ENCODE peak calls at places on chromosomes 5 and 9, in six cellular contexts. Y is H9, S is IMR-90, Q is mesenchymal stem cell, H is H1, U is trophoblast cell. X is an unnamed sample.

GRCh38 chr5:150092159-150092787 is 5.9 kb upstream of the CSF1R start:
- DNase-seq in Q (no peak), S (no peak), U (no peak), Y (no peak), H (no peak), X (no peak)

GRCh38 chr5:170070556-170071412 is 34.9 kb upstream of the FOXI1 start:
- DNase-seq in S (peak), H (peak), Y (peak), U (peak), Q (peak), X (peak)

GRCh38 chr5:4366628-4367027 is 771.0 kb downstream of the IRX1 start:
- DNase-seq in S (no peak), H (no peak), Y (no peak), U (no peak), Q (no peak), X (no peak)

GRCh38 chr5:150836703-150837102 is 9.6 kb upstream of the IRGM start:
- DNase-seq in U (peak), H (no peak), Y (peak), Q (no peak), S (no peak), X (no peak)

GRCh38 chr5:82331557-82331956 is 53.4 kb upstream of the RPS23 start:
- DNase-seq in H (no peak), Q (no peak), U (no peak), Y (no peak), S (no peak), X (no peak)

GRCh38 chr5:11596657-11597071 is 307.6 kb downstream of the CTNND2 start:
- DNase-seq in H (no peak), Q (no peak), U (peak), Y (no peak), S (no peak), X (no peak)

GRCh38 chr5:83147593-83147992 is 70.2 kb downstream of the XRCC4 start:
- DNase-seq in H (no peak), Y (no peak), S (no peak), U (no peak), Q (no peak), X (no peak)

GRCh38 chr5:9198399-9198798 is 347.5 kb downstream of the SEMA5A start:
- DNase-seq in Y (no peak), H (no peak), Q (peak), S (peak), U (no peak), X (no peak)

GRCh38 chr9:118522093-118523028 is 818.2 kb downstream of the TLR4 start:
- DNase-seq in U (peak), Y (peak), S (no peak), H (peak), Q (peak), X (peak)

GRCh38 chr5:138655530-138656245 is 80.5 kb upstream of the HSPA9 start:
- DNase-seq in U (no peak), S (no peak), H (no peak), Q (no peak), Y (no peak), X (no peak)

GRCh38 chr5:178388381-178389030 is 155.9 kb upstream of the PHYKPL start:
- DNase-seq in U (peak), S (peak), Y (peak), Q (peak), H (no peak), X (no peak)

GRCh38 chr9:136627703-136628102 is 35.0 kb upstream of the EGFL7 start:
- DNase-seq in Q (no peak), Y (no peak), S (no peak), U (no peak), H (no peak), X (no peak)

GRCh38 chr5:1005904-1006655 is 2.5 kb upstream of the NKD2 start:
- DNase-seq in H (no peak), U (no peak), Y (no peak), S (no peak), Q (no peak), X (no peak)

GRCh38 chr9:123761905-123762605 is 167.9 kb downstream of the DENND1A start:
- DNase-seq in H (no peak), Q (peak), U (no peak), S (no peak), Y (no peak), X (no peak)
- H3K4ac ChIP-seq in H (no peak), Q (no peak), U (no peak), S (no peak), Y (no peak), X (no peak)

DNA sequence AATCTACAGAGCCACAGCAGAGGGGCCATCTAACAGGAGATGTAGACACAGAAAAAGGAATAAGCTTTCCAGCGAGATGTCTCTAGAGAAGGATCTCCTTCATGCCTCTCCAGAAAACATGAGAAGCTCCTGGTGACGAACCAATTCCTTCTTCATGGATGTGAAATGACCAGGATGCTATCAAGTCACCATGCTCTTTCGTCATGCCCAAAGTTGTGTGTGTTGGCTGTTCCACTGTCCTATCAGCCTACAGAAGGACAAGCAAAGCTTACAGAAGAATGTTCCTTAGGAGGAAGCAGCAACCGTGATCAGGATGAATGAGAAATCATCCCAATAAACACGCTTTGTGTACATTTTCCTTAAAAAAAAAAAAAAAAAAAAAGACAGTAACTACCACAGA is 54.4 kb downstream of the ALDH7A1 start:
- DNase-seq in S (no peak), Q (no peak), H (no peak), Y (no peak), U (no peak), X (no peak)
- H2AFZ ChIP-seq in S (no peak), Q (no peak), H (no peak), Y (no peak), U (no peak), X (no peak)

GRCh38 chr9:37480759-37481158 is 5.0 kb upstream of the POLR1E start:
- DNase-seq in U (no peak), Q (no peak), S (no peak), H (no peak), Y (no peak), X (no peak)

GRCh38 chr9:37485389-37486255 is at the start of gene POLR1E:
- DNase-seq in H (peak), S (peak), Y (peak), Q (peak), U (peak), X (peak)

GRCh38 chr9:37486616-37487544 is 1.1 kb downstream of the POLR1E start:
- DNase-seq in Y (no peak), Q (peak), H (no peak), S (peak), U (no peak), X (no peak)

GRCh38 chr9:37491939-37492338 is 6.2 kb downstream of the POLR1E start:
- DNase-seq in U (peak), Q (no peak), S (no peak), H (no peak), Y (no peak), X (no peak)

DNA sequence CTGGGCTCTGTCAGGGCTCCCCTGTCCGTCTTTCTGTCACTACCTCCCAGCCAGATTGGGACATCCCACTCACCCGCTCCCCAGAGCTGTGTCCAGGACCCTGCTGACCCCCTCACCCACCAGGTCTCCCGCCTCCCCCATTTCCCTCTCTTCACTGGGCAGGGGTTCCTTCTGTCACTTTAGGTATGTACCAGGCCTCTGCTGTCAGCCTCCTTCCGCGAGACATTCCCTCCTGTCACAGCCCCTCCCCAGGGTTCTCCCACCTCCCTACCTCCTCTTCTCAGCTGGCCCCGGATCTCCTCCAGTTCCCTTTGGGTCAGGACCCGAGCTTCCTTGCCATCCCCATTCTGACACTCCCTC is 488 bp downstream of the POLR1E start:
- DNase-seq in H (no peak), S (no peak), Q (no peak), Y (no peak), U (no peak), X (no peak)
- H3K18ac ChIP-seq in H (no peak), S (no peak), Q (peak), Y (no peak), U (peak), X (peak)

DNA sequence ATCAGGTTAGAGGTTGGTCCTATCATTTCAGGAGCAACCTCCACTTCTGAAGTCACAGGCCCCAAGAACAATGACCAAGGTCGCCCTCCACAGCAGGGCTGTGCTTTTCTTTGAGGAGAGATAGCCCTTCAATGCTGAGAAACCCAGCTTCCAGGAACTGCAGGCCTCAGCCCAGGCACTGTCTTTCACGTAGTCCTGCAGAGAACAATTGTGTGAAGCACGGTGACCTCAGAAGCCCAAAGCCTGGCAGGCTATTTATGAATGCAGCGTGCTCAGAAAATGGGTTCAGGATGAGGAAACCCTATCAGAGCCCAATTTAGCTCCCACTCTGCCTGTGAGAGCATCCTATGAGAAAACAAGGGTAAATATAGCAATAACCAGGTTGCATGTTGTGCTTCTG is 388.3 kb downstream of the PLK2 start:
- DNase-seq in H (no peak), Q (no peak), S (no peak), Y (no peak), U (no peak), X (peak)
- H3K4ac ChIP-seq in H (no peak), Q (no peak), S (no peak), Y (no peak), U (no peak), X (no peak)

GRCh38 chr5:115934388-115934974 is 27.8 kb upstream of the LVRN start:
- DNase-seq in U (peak), Y (no peak), H (no peak), Q (no peak), S (no peak), X (no peak)

GRCh38 chr5:115936031-115936430 is 26.2 kb upstream of the LVRN start:
- DNase-seq in U (peak), Y (no peak), Q (no peak), H (no peak), S (no peak), X (no peak)

GRCh38 chr5:115930630-115931337 is 31.5 kb upstream of the LVRN start:
- DNase-seq in U (peak), H (no peak), Y (no peak), S (no peak), Q (no peak), X (no peak)

GRCh38 chr5:115932991-115933390 is 29.3 kb upstream of the LVRN start:
- DNase-seq in H (no peak), S (peak), U (peak), Q (peak), Y (no peak), X (no peak)
- H2AFZ ChIP-seq in H (no peak), S (no peak), U (no peak), Q (no peak), Y (no peak), X (no peak)

DNA sequence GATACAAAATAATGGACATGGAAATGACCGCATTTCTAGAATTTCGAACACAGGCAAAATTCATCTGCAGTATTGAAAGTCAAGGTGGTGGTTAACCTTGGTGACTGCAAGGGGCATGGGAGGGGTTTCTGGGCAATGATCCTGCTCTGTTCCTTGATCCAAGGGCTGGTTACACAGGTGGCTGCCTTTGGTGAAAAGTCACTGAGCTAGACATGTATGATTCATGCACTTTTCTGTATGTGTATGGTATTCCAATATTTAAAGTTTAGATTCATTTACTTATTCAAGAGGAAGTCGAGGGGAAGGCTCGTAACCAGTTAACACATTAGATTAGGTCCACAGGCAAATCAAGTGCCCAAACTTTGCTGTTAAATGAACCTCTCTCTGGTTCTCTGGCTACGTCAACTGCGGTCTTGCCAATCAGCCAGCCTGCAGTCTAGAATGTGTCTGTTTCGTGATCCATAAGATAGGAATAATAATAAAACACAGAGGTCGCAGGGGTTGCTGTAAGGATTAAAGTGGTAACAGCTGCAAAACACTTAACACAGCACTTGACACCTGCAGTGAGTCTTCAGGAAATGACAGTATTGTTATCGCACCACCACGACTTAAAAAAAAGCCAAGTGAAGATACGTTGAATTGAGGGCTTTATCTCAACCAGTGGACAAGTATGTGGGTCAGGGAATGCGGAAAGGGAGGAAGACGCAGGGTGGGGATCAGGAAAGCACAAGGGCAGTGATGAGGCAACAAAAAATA is 92.5 kb downstream of the TLE1 start:
- DNase-seq in S (no peak), U (peak), Y (no peak), Q (peak), H (no peak), X (no peak)
- H3K18ac ChIP-seq in S (no peak), U (no peak), Y (no peak), Q (no peak), H (peak), X (no peak)

X was measured in neuronal stem cell.